ENCODE peak calls at places on chromosomes 6 and 20, in seven cellular contexts. One of them, this sample, is unnamed. For H3K27me3 and H3K4me1, the result is how much of the 10 kb centered on the place peaks cover.

GRCh38 chr6:89357390-89357789 is 4.9 kb upstream of the UBE2J1 start:
- DNase-seq in GM23338: no peak
- DNase-seq in esophagus squamous epithelium: no peak
- DNase-seq in transverse colon: peak
- DNase-seq in cardiac muscle cell: no peak
- DNase-seq in sigmoid colon: no peak
- DNase-seq in breast epithelium: no peak
- DNase-seq in this sample: no peak

GRCh38 chr6:139308284-139308916 is 16.6 kb upstream of the TXLNB start:
- DNase-seq in GM23338: no peak
- DNase-seq in esophagus squamous epithelium: no peak
- DNase-seq in transverse colon: no peak
- DNase-seq in cardiac muscle cell: no peak
- DNase-seq in sigmoid colon: no peak
- DNase-seq in breast epithelium: no peak
- DNase-seq in this sample: no peak

GRCh38 chr6:75449625-75450206 is 43.9 kb downstream of the FILIP1 start:
- DNase-seq in GM23338: no peak
- DNase-seq in esophagus squamous epithelium: no peak
- DNase-seq in transverse colon: no peak
- DNase-seq in cardiac muscle cell: no peak
- DNase-seq in sigmoid colon: no peak
- DNase-seq in breast epithelium: no peak
- DNase-seq in this sample: peak

GRCh38 chr6:134447423-134447822 is 129.5 kb upstream of the SGK1 start:
- DNase-seq in GM23338: no peak
- DNase-seq in esophagus squamous epithelium: no peak
- DNase-seq in transverse colon: no peak
- DNase-seq in cardiac muscle cell: no peak
- DNase-seq in sigmoid colon: no peak
- DNase-seq in breast epithelium: no peak
- DNase-seq in this sample: no peak

GRCh38 chr20:43959079-43959919 is 44.6 kb downstream of the TOX2 start:
- DNase-seq in GM23338: no peak
- DNase-seq in esophagus squamous epithelium: no peak
- DNase-seq in transverse colon: peak
- DNase-seq in cardiac muscle cell: peak
- DNase-seq in sigmoid colon: no peak
- DNase-seq in breast epithelium: no peak
- DNase-seq in this sample: no peak

GRCh38 chr6:63509652-63510352 is 62.5 kb upstream of the LOC128125822 start:
- DNase-seq in GM23338: no peak
- DNase-seq in esophagus squamous epithelium: no peak
- DNase-seq in transverse colon: peak
- DNase-seq in cardiac muscle cell: no peak
- DNase-seq in sigmoid colon: peak
- DNase-seq in breast epithelium: no peak
- DNase-seq in this sample: no peak

GRCh38 chr20:1665345-1665744 is 7.8 kb upstream of the SIRPG start:
- DNase-seq in GM23338: no peak
- DNase-seq in esophagus squamous epithelium: no peak
- DNase-seq in transverse colon: no peak
- DNase-seq in cardiac muscle cell: no peak
- DNase-seq in sigmoid colon: no peak
- DNase-seq in breast epithelium: no peak
- DNase-seq in this sample: no peak

GRCh38 chr6:10962673-10963072 is 75.8 kb downstream of the SYCP2L start:
- DNase-seq in GM23338: no peak
- DNase-seq in esophagus squamous epithelium: no peak
- DNase-seq in transverse colon: no peak
- DNase-seq in cardiac muscle cell: no peak
- DNase-seq in sigmoid colon: no peak
- DNase-seq in breast epithelium: no peak
- DNase-seq in this sample: no peak

GRCh38 chr20:33954504-33954903 is 39.2 kb upstream of the RALY start:
- DNase-seq in GM23338: no peak
- DNase-seq in esophagus squamous epithelium: no peak
- DNase-seq in transverse colon: no peak
- DNase-seq in cardiac muscle cell: no peak
- DNase-seq in sigmoid colon: no peak
- DNase-seq in breast epithelium: no peak
- DNase-seq in this sample: no peak

GRCh38 chr6:168345266-168345665 is 25.7 kb upstream of the DACT2 start:
- DNase-seq in GM23338: no peak
- DNase-seq in esophagus squamous epithelium: no peak
- DNase-seq in transverse colon: no peak
- DNase-seq in cardiac muscle cell: no peak
- DNase-seq in sigmoid colon: no peak
- DNase-seq in breast epithelium: no peak
- DNase-seq in this sample: no peak

GRCh38 chr6:168344338-168344737 is 24.8 kb upstream of the DACT2 start:
- DNase-seq in GM23338: no peak
- DNase-seq in esophagus squamous epithelium: no peak
- DNase-seq in transverse colon: no peak
- DNase-seq in cardiac muscle cell: no peak
- DNase-seq in sigmoid colon: no peak
- DNase-seq in breast epithelium: no peak
- DNase-seq in this sample: no peak

GRCh38 chr6:168347615-168348014 is 28.0 kb upstream of the DACT2 start:
- DNase-seq in GM23338: no peak
- DNase-seq in esophagus squamous epithelium: no peak
- DNase-seq in transverse colon: no peak
- DNase-seq in cardiac muscle cell: no peak
- DNase-seq in sigmoid colon: no peak
- DNase-seq in breast epithelium: no peak
- DNase-seq in this sample: no peak

GRCh38 chr6:168347053-168347452 is 27.5 kb upstream of the DACT2 start:
- DNase-seq in GM23338: no peak
- DNase-seq in esophagus squamous epithelium: no peak
- DNase-seq in transverse colon: no peak
- DNase-seq in cardiac muscle cell: no peak
- DNase-seq in sigmoid colon: no peak
- DNase-seq in breast epithelium: no peak
- DNase-seq in this sample: no peak

GRCh38 chr6:168345896-168346754 is 26.5 kb upstream of the DACT2 start:
- DNase-seq in GM23338: no peak
- DNase-seq in esophagus squamous epithelium: no peak
- DNase-seq in transverse colon: no peak
- DNase-seq in cardiac muscle cell: no peak
- DNase-seq in sigmoid colon: no peak
- DNase-seq in breast epithelium: no peak
- DNase-seq in this sample: no peak
- H3K27me3 ChIP-seq in GM23338: under half
- H3K27me3 ChIP-seq in esophagus squamous epithelium: under half
- H3K27me3 ChIP-seq in transverse colon: under half
- H3K27me3 ChIP-seq in cardiac muscle cell: under half
- H3K27me3 ChIP-seq in sigmoid colon: under half
- H3K27me3 ChIP-seq in breast epithelium: under half
- H3K27me3 ChIP-seq in this sample: under half

GRCh38 chr6:35213161-35213823 is 464 bp upstream of the SCUBE3 start:
- DNase-seq in GM23338: peak
- DNase-seq in esophagus squamous epithelium: no peak
- DNase-seq in transverse colon: no peak
- DNase-seq in cardiac muscle cell: peak
- DNase-seq in sigmoid colon: no peak
- DNase-seq in breast epithelium: no peak
- DNase-seq in this sample: no peak
- H3K4me3 ChIP-seq in GM23338: peak
- H3K4me3 ChIP-seq in esophagus squamous epithelium: peak
- H3K4me3 ChIP-seq in transverse colon: peak
- H3K4me3 ChIP-seq in cardiac muscle cell: peak
- H3K4me3 ChIP-seq in sigmoid colon: peak
- H3K4me3 ChIP-seq in breast epithelium: peak
- H3K4me3 ChIP-seq in this sample: peak

DNA sequence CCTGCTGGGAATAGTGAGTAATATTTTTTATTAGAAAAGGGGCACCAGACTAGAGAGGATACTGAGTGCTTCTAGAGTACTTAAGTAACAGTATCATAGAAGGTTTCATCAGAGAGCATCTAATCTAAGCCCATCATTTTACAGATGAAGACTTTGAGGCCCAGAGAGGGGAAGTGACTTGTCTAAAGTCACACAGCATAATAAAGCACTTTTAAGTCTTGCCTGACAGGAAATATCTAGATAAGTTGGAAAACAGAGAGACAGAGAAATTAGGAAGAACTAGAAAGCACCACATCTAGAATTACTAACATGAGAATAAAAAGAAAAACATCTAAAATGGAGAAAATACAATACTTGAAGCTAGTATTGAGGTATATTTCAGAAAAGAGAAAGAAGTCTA is 6.0 kb downstream of the HLA-DMA start:
- DNase-seq in GM23338: no peak
- DNase-seq in esophagus squamous epithelium: no peak
- DNase-seq in transverse colon: no peak
- DNase-seq in cardiac muscle cell: no peak
- DNase-seq in sigmoid colon: no peak
- DNase-seq in breast epithelium: no peak
- DNase-seq in this sample: no peak
- H3K4me1 ChIP-seq in GM23338: under half
- H3K4me1 ChIP-seq in esophagus squamous epithelium: under half
- H3K4me1 ChIP-seq in transverse colon: under half
- H3K4me1 ChIP-seq in cardiac muscle cell: under half
- H3K4me1 ChIP-seq in sigmoid colon: under half
- H3K4me1 ChIP-seq in breast epithelium: under half
- H3K4me1 ChIP-seq in this sample: half or more

GRCh38 chr6:33421344-33421643 is 1.4 kb downstream of the SYNGAP1 start:
- DNase-seq in GM23338: no peak
- DNase-seq in esophagus squamous epithelium: no peak
- DNase-seq in transverse colon: no peak
- DNase-seq in cardiac muscle cell: no peak
- DNase-seq in sigmoid colon: no peak
- DNase-seq in breast epithelium: no peak
- DNase-seq in this sample: no peak
- H3K27me3 ChIP-seq in GM23338: under half
- H3K27me3 ChIP-seq in esophagus squamous epithelium: under half
- H3K27me3 ChIP-seq in transverse colon: under half
- H3K27me3 ChIP-seq in cardiac muscle cell: under half
- H3K27me3 ChIP-seq in sigmoid colon: under half
- H3K27me3 ChIP-seq in breast epithelium: under half
- H3K27me3 ChIP-seq in this sample: under half

GRCh38 chr6:156955494-156956183 is 178.5 kb downstream of the ARID1B start:
- DNase-seq in GM23338: no peak
- DNase-seq in esophagus squamous epithelium: no peak
- DNase-seq in transverse colon: peak
- DNase-seq in cardiac muscle cell: no peak
- DNase-seq in sigmoid colon: peak
- DNase-seq in breast epithelium: no peak
- DNase-seq in this sample: no peak

GRCh38 chr6:156956286-156956685 is 179.1 kb downstream of the ARID1B start:
- DNase-seq in GM23338: no peak
- DNase-seq in esophagus squamous epithelium: no peak
- DNase-seq in transverse colon: no peak
- DNase-seq in cardiac muscle cell: no peak
- DNase-seq in sigmoid colon: no peak
- DNase-seq in breast epithelium: no peak
- DNase-seq in this sample: no peak

GRCh38 chr6:156960525-156960924 is 183.3 kb downstream of the ARID1B start:
- DNase-seq in GM23338: no peak
- DNase-seq in esophagus squamous epithelium: no peak
- DNase-seq in transverse colon: no peak
- DNase-seq in cardiac muscle cell: no peak
- DNase-seq in sigmoid colon: no peak
- DNase-seq in breast epithelium: no peak
- DNase-seq in this sample: no peak

GRCh38 chr6:156954781-156955180 is 177.6 kb downstream of the ARID1B start:
- DNase-seq in GM23338: no peak
- DNase-seq in esophagus squamous epithelium: no peak
- DNase-seq in transverse colon: no peak
- DNase-seq in cardiac muscle cell: no peak
- DNase-seq in sigmoid colon: no peak
- DNase-seq in breast epithelium: no peak
- DNase-seq in this sample: no peak

GRCh38 chr6:156957931-156958547 is 180.9 kb downstream of the ARID1B start:
- DNase-seq in GM23338: no peak
- DNase-seq in esophagus squamous epithelium: no peak
- DNase-seq in transverse colon: no peak
- DNase-seq in cardiac muscle cell: no peak
- DNase-seq in sigmoid colon: no peak
- DNase-seq in breast epithelium: no peak
- DNase-seq in this sample: no peak
- H3K4me3 ChIP-seq in GM23338: no peak
- H3K4me3 ChIP-seq in esophagus squamous epithelium: no peak
- H3K4me3 ChIP-seq in transverse colon: no peak
- H3K4me3 ChIP-seq in cardiac muscle cell: no peak
- H3K4me3 ChIP-seq in sigmoid colon: no peak
- H3K4me3 ChIP-seq in breast epithelium: no peak
- H3K4me3 ChIP-seq in this sample: no peak

GRCh38 chr6:54085526-54085925 is 25.7 kb upstream of the MLIP start:
- DNase-seq in GM23338: no peak
- DNase-seq in esophagus squamous epithelium: no peak
- DNase-seq in transverse colon: no peak
- DNase-seq in cardiac muscle cell: no peak
- DNase-seq in sigmoid colon: no peak
- DNase-seq in breast epithelium: no peak
- DNase-seq in this sample: no peak

GRCh38 chr6:54084234-54084633 is 27.0 kb upstream of the MLIP start:
- DNase-seq in GM23338: no peak
- DNase-seq in esophagus squamous epithelium: no peak
- DNase-seq in transverse colon: no peak
- DNase-seq in cardiac muscle cell: no peak
- DNase-seq in sigmoid colon: no peak
- DNase-seq in breast epithelium: no peak
- DNase-seq in this sample: no peak

GRCh38 chr6:54083301-54083700 is 27.9 kb upstream of the MLIP start:
- DNase-seq in GM23338: no peak
- DNase-seq in esophagus squamous epithelium: no peak
- DNase-seq in transverse colon: no peak
- DNase-seq in cardiac muscle cell: no peak
- DNase-seq in sigmoid colon: no peak
- DNase-seq in breast epithelium: no peak
- DNase-seq in this sample: no peak

GRCh38 chr6:54086439-54086838 is 24.8 kb upstream of the MLIP start:
- DNase-seq in GM23338: no peak
- DNase-seq in esophagus squamous epithelium: no peak
- DNase-seq in transverse colon: no peak
- DNase-seq in cardiac muscle cell: no peak
- DNase-seq in sigmoid colon: no peak
- DNase-seq in breast epithelium: no peak
- DNase-seq in this sample: no peak

GRCh38 chr6:54085047-54085446 is 26.2 kb upstream of the MLIP start:
- DNase-seq in GM23338: no peak
- DNase-seq in esophagus squamous epithelium: no peak
- DNase-seq in transverse colon: no peak
- DNase-seq in cardiac muscle cell: no peak
- DNase-seq in sigmoid colon: no peak
- DNase-seq in breast epithelium: no peak
- DNase-seq in this sample: no peak
- H3K4me1 ChIP-seq in GM23338: under half
- H3K4me1 ChIP-seq in esophagus squamous epithelium: under half
- H3K4me1 ChIP-seq in transverse colon: under half
- H3K4me1 ChIP-seq in cardiac muscle cell: under half
- H3K4me1 ChIP-seq in sigmoid colon: under half
- H3K4me1 ChIP-seq in breast epithelium: under half
- H3K4me1 ChIP-seq in this sample: under half